ENCODE peak calls at places on chromosomes 6 and 20, in seven cellular contexts. W is hypothalamus, V is nephron progenitor cell, T is neural crest cell, L is ELR, Y is RCC 7860, Q is foreskin keratinocyte. I is an unnamed sample.
A peak's percentile ranks its signal among the peaks of the same experiment; 100 is the strongest.

GRCh38 chr20:38044685-38045084 is 11.1 kb downstream of the RPRD1B start:
- DNase-seq in T (no peak), L (no peak), W (no peak), Q (no peak), Y (no peak), V (no peak), I (no peak)

GRCh38 chr20:25177890-25178321 is 17.6 kb upstream of the ENTPD6 start:
- DNase-seq in V (no peak), L (peak; percentile 56), W (no peak), Y (peak; percentile 27), T (no peak), Q (peak; percentile 29), I (no peak)

GRCh38 chr6:163955131-163955530 is 540.6 kb downstream of the QKI start:
- DNase-seq in V (no peak), L (peak; percentile 89), Y (no peak), Q (peak; percentile 74), T (no peak), W (no peak), I (no peak)

GRCh38 chr6:147176795-147177194 is 27.4 kb upstream of the STXBP5 start:
- DNase-seq in T (no peak), W (no peak), L (no peak), Y (no peak), Q (no peak), V (no peak), I (no peak)

GRCh38 chr6:34888441-34888820 is 589 bp upstream of the TAF11 start:
- DNase-seq in V (no peak), Q (no peak), W (no peak), Y (no peak), L (no peak), T (no peak), I (no peak)

GRCh38 chr6:145866449-145867401 is 52.1 kb upstream of the FBXO30 start:
- DNase-seq in L (no peak), Q (no peak), W (no peak), V (no peak), T (no peak), Y (no peak), I (no peak)

GRCh38 chr6:53209681-53210080 is 61.0 kb upstream of the GCM1 start:
- DNase-seq in L (no peak), V (no peak), W (no peak), Q (no peak), Y (no peak), T (no peak), I (no peak)

GRCh38 chr20:46814366-46815232 is 80.0 kb upstream of the EYA2 start:
- DNase-seq in L (peak; percentile 89), Y (peak; percentile 84), T (peak; percentile 13), W (no peak), Q (peak; percentile 69), V (peak; percentile 29), I (peak; percentile 82)

GRCh38 chr6:35021014-35021413 is 120.1 kb downstream of the TCP11 start:
- DNase-seq in Y (no peak), Q (no peak), L (no peak), V (no peak), W (no peak), T (no peak), I (no peak)

I was measured in neuronal stem cell.